ENCODE peak calls at places on chromosomes 2 and 18, in five cellular contexts. J is naive B cell, X is retina, A is activated T-cell treated with anti-CD3 and anti-CD28 coated beads for 24 hours, O is A172. P is an unnamed sample.
A peak's percentile ranks its signal among the peaks of the same experiment; 100 is the strongest.

GRCh38 chr2:233258211-233258610 is 6.7 kb downstream of the ATG16L1 start:
- DNase-seq in A (no peak), J (no peak), O (no peak), X (no peak), P (peak; percentile 87)

GRCh38 chr18:77067315-77068061 is 65.1 kb downstream of the MBP start:
- DNase-seq in J (no peak), A (peak; percentile 62), X (no peak), O (peak; percentile 77), P (no peak)

GRCh38 chr2:119255760-119256573 is 32.3 kb downstream of the STEAP3 start:
- DNase-seq in O (peak; percentile 97), A (no peak), J (no peak), X (peak; percentile 42), P (no peak)

GRCh38 chr2:203490391-203490790 is 44.7 kb downstream of the RAPH1 start:
- DNase-seq in A (no peak), J (no peak), O (no peak), X (no peak), P (no peak)

GRCh38 chr18:70289351-70290330 is 796 bp downstream of the SOCS6 start:
- DNase-seq in J (no peak), X (peak; percentile 68), A (no peak), O (no peak), P (peak; percentile 31)

GRCh38 chr2:68771211-68771721 is 36.7 kb downstream of the ARHGAP25 start:
- DNase-seq in A (no peak), J (no peak), O (no peak), X (no peak), P (no peak)

GRCh38 chr2:69060938-69061501 is 48.0 kb downstream of the ANTXR1 start:
- DNase-seq in X (no peak), A (no peak), J (no peak), O (no peak), P (no peak)

GRCh38 chr2:143205106-143205764 is 76.0 kb downstream of the ARHGAP15 start:
- DNase-seq in X (no peak), O (no peak), A (no peak), J (peak; percentile 24), P (no peak)

GRCh38 chr18:36662000-36662399 is 166.8 kb downstream of the TPGS2 start:
- DNase-seq in J (no peak), O (peak; percentile 33), X (no peak), A (no peak), P (no peak)

GRCh38 chr18:62757399-62758010 is 42.2 kb downstream of the PHLPP1 start:
- DNase-seq in J (no peak), A (no peak), O (no peak), X (no peak), P (no peak)

GRCh38 chr2:222398446-222398885 is 25.9 kb upstream of the SGPP2 start:
- DNase-seq in O (no peak), J (no peak), X (no peak), A (no peak), P (peak; percentile 53)

GRCh38 chr2:9980520-9980919 is 29.0 kb downstream of the GRHL1 start:
- DNase-seq in J (no peak), X (no peak), A (no peak), O (no peak), P (no peak)

GRCh38 chr18:70221156-70221910 is 15.8 kb upstream of the RTTN start:
- DNase-seq in J (no peak), X (peak; percentile 55), O (no peak), A (no peak), P (peak; percentile 38)

GRCh38 chr2:11699686-11700670 is 30.0 kb upstream of the NTSR2 start:
- DNase-seq in O (no peak), A (no peak), J (no peak), X (peak; percentile 22), P (no peak)

GRCh38 chr2:8656160-8656641 is 25.7 kb upstream of the ID2 start:
- DNase-seq in J (no peak), A (no peak), X (no peak), O (no peak), P (no peak)

GRCh38 chr2:1556776-1557466 is 143.7 kb downstream of the TPO start:
- DNase-seq in J (no peak), X (peak; percentile 11), A (no peak), O (peak; percentile 89), P (no peak)

GRCh38 chr2:32735370-32735769 is 107.5 kb downstream of the TTC27 start:
- DNase-seq in X (no peak), J (no peak), O (no peak), A (no peak), P (no peak)

GRCh38 chr2:82120120-82120519 is 1815.6 kb upstream of the LRRTM1 start:
- DNase-seq in O (no peak), J (no peak), X (peak; percentile 14), A (no peak), P (no peak)

GRCh38 chr2:241961454-241961853 is 91.9 kb downstream of the RTP5 start:
- DNase-seq in A (no peak), X (no peak), J (no peak), O (no peak), P (no peak)

GRCh38 chr2:13650586-13651180 is 933.9 kb downstream of the TRIB2 start:
- DNase-seq in O (no peak), X (no peak), J (no peak), A (no peak), P (no peak)

GRCh38 chr2:64491426-64491825 is 32.7 kb upstream of the AFTPH start:
- DNase-seq in O (no peak), X (no peak), J (no peak), A (no peak), P (no peak)

GRCh38 chr2:15363142-15363541 is 198.0 kb downstream of the NBAS start:
- DNase-seq in A (no peak), X (no peak), J (no peak), O (peak; percentile 37), P (no peak)

GRCh38 chr2:215003001-215003400 is 135.4 kb downstream of the ABCA12 start:
- DNase-seq in O (no peak), A (no peak), J (no peak), X (peak; percentile 5), P (no peak)

GRCh38 chr2:211900518-211900917 is 638.1 kb downstream of the ERBB4 start:
- DNase-seq in J (no peak), A (no peak), O (no peak), X (no peak), P (no peak)

GRCh38 chr18:77112161-77112801 is 20.3 kb downstream of the MBP start:
- DNase-seq in X (no peak), A (no peak), O (no peak), J (no peak), P (no peak)

GRCh38 chr18:77108001-77108692 is 24.4 kb downstream of the MBP start:
- DNase-seq in X (peak; percentile 61), J (peak; percentile 15), O (peak; percentile 66), A (no peak), P (peak; percentile 7)

GRCh38 chr2:138059487-138059886 is 95.2 kb downstream of the HNMT start:
- DNase-seq in A (no peak), J (no peak), X (no peak), O (peak; percentile 19), P (no peak)

GRCh38 chr2:60079562-60079961 is 473.9 kb downstream of the BCL11A start:
- DNase-seq in X (no peak), J (no peak), A (no peak), O (no peak), P (no peak)

GRCh38 chr2:239600650-239601049 is 199.8 kb upstream of the HDAC4 start:
- DNase-seq in A (no peak), X (no peak), J (no peak), O (no peak), P (no peak)

GRCh38 chr18:49177812-49178211 is 227.0 kb upstream of the SMAD7 start:
- DNase-seq in J (no peak), X (no peak), O (peak; percentile 12), A (no peak), P (no peak)

GRCh38 chr2:167783266-167784070 is 463.9 kb downstream of the STK39 start:
- DNase-seq in J (no peak), O (peak; percentile 96), A (no peak), X (peak; percentile 72), P (peak; percentile 46)

GRCh38 chr2:9053534-9053931 is 50.0 kb upstream of the MBOAT2 start:
- DNase-seq in X (no peak), A (no peak), O (no peak), J (no peak), P (no peak)

GRCh38 chr2:47271054-47272000 is 116.2 kb upstream of the STPG4 start:
- DNase-seq in X (peak; percentile 40), J (peak; percentile 26), O (no peak), A (no peak), P (no peak)

GRCh38 chr2:67709835-67710234 is 312.7 kb downstream of the ETAA1 start:
- DNase-seq in X (no peak), J (no peak), A (no peak), O (no peak), P (no peak)

GRCh38 chr2:237431856-237432255 is 17.9 kb upstream of the COL6A3 start:
- DNase-seq in X (no peak), J (no peak), O (no peak), A (no peak), P (no peak)

P was measured in cerebellar cortex.